ENCODE peak calls at places on chromosomes 6 and 20, in six cellular contexts. S is GM23248; D is small intestine; U is heart right ventricle; Y is effector memory CD4-positive, alpha-beta T cell; T is Peyer's patch. A is an unnamed sample. For H3K4me1, the result is how much of the 10 kb centered on the place peaks cover.

GRCh38 chr20:8132015-8132631 is at the start of gene PLCB1:
- DNase-seq in S (peak), Y (peak), D (peak), U (peak), T (peak), A (peak)

GRCh38 chr6:6785163-6785521 is 196.6 kb downstream of the LY86 start:
- DNase-seq in D (peak), T (no peak), Y (no peak), U (no peak), S (no peak), A (no peak)

GRCh38 chr6:106005013-106005412 is 81.1 kb upstream of the PRDM1 start:
- DNase-seq in S (peak), T (no peak), U (no peak), D (no peak), Y (no peak), A (no peak)

GRCh38 chr6:105794263-105794662 is 291.9 kb upstream of the PRDM1 start:
- DNase-seq in S (peak), D (peak), Y (no peak), U (peak), T (peak), A (peak)

GRCh38 chr6:114471450-114471849 is 128.6 kb upstream of the HS3ST5 start:
- DNase-seq in T (no peak), U (no peak), S (no peak), D (no peak), Y (no peak), A (no peak)

GRCh38 chr6:52243282-52243893 is 912 bp downstream of the IL17F start:
- DNase-seq in T (no peak), D (no peak), S (peak), U (no peak), Y (no peak), A (no peak)

GRCh38 chr6:107784669-107785068 is 39.4 kb downstream of the SCML4 start:
- DNase-seq in S (peak), D (no peak), Y (no peak), T (no peak), U (no peak), A (no peak)

GRCh38 chr6:116945809-116946208 is 68.8 kb downstream of the RFX6 start:
- DNase-seq in U (no peak), S (no peak), Y (no peak), D (no peak), T (no peak), A (no peak)

GRCh38 chr20:25548613-25549086 is 36.7 kb downstream of the NINL start:
- DNase-seq in D (no peak), Y (no peak), U (no peak), T (no peak), S (no peak), A (no peak)

GRCh38 chr20:25549172-25549865 is 36.0 kb downstream of the NINL start:
- DNase-seq in T (no peak), S (no peak), U (no peak), D (no peak), Y (no peak), A (no peak)

GRCh38 chr20:25547999-25548398 is 37.3 kb downstream of the NINL start:
- DNase-seq in T (no peak), D (no peak), U (no peak), S (no peak), Y (no peak), A (no peak)

GRCh38 chr20:25551413-25552210 is 33.7 kb downstream of the NINL start:
- DNase-seq in Y (no peak), S (peak), D (no peak), U (no peak), T (no peak), A (no peak)

DNA sequence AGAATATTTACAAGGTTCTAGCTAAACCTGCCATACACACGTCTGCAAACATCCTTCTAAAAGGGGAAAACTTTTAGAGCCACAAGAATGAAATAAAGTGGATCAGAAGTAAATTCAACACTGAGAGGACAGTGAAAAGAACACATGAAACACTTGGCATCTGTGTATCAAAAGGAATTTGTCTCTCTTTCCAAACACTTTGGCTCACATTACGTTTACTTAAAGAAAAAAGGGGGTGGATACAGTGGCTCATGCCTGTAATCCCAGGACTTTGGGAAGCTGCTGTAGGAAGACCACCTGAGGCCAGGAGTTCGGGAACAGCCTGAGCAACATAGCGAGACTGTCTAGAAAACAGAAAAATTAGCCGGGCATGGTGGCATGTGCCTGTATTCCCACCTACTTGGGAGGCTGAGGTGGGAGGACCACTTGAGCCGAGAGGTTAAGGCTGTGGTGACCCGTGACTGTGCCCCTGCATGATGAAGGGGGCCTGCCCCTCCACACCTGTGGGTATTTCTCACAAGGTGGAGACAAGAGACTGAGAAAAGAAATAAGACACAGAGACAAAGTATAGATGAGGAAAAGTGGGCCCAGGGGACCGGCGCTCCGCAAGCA is 35.4 kb downstream of the NINL start:
- DNase-seq in D (no peak), Y (no peak), T (no peak), S (peak), U (no peak), A (no peak)
- H3K4me1 ChIP-seq in D (under half), Y (under half), T (under half), S (under half), U (under half), A (under half)

DNA sequence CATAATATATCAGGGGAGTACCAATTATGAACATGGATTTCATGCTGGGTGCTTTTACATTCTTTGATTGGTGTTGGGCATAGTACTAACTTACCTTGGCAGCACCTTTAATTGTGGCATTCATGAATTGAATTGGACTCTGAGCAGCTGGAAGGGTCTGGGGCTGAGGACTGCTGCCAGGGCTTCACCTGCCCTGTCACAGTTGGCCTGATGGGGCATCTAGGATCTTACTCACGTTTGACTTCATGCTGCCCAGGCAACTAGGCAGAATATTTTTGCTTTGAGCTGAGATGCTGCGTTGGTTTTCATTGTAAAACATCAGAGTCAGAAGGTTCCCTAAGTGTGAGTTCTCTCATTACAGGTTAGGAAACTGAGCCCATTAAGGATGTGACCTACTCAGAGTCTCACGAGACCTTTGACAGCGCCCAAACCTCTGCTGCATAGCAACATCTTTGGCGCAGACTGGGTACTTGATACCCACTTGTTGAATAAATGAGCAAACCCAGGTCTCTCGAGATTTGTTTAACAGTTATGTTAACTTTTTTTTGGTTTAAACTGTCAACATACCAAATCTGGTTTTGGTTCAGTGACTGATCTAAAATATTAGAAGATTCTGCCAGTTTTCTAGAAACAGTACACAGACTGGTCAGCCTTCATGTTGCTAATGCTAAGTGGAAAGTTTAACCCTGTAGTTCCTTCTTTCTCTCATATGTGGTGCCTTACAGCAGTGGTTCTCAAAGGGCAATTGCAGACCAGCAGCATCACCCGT is 104.9 kb downstream of the TCP11 start:
- DNase-seq in U (no peak), Y (no peak), T (no peak), D (no peak), S (no peak), A (no peak)
- H3K4me1 ChIP-seq in U (half or more), Y (under half), T (half or more), D (under half), S (under half), A (half or more)

DNA sequence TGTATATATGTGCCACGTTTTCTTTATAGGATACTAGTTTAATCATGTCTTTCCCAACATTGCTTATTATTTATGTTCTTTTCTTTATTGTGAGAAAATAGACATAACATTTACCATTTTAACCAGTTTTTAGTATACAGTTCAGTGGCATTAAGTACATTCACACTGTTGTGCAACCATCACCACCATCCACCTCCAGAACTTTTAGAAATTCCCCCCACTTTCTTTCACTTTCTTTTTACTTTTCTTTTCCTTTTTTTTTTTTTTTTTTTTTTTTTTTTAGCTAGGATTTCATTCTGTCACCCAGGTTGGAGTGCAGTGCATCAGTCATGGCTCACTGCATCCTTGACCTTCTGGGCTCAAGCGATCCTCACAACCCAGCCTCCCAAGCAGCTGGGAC is 18.5 kb downstream of the RBCK1 start:
- DNase-seq in U (no peak), S (no peak), Y (no peak), T (no peak), D (no peak), A (no peak)
- H3K4me1 ChIP-seq in U (under half), S (under half), Y (under half), T (under half), D (under half), A (under half)

DNA sequence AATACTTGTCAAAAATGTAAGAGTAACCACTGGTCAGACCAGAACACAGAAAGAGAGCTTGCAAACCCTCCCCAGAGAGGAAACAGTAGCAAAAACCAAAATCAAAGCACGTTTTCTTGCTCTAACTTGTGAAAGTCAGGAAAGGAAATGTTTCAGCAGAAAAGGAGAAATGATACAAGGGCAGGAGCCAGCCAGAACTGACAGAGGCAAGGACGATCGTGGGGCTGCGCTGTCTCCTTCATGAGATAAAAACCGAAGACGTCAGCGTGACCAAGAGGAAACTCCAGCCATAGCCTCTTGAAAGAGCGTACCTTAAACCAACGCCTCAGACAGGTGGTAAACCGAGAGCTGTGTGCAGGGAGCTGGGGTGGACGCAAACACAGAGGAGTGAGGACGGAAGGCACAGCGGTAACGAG is 27.5 kb downstream of the LAMA5 start:
- DNase-seq in Y (no peak), D (no peak), T (peak), S (no peak), U (no peak), A (no peak)
- H3K4me1 ChIP-seq in Y (under half), D (under half), T (under half), S (under half), U (under half), A (under half)

A was measured in gastrocnemius medialis.